ENCODE peak calls at places on chromosomes 3 and 15, in seven cellular contexts. One of them, this sample, is unnamed.

GRCh38 chr3:4741404-4742307 is 237.6 kb upstream of the BHLHE40 start:
- DNase-seq in left ventricle myocardium inferior: no peak
- DNase-seq in Peyer's patch: no peak
- DNase-seq in GM23338: no peak
- DNase-seq in tibial artery: peak
- DNase-seq in ovary: peak
- DNase-seq in HCT116: peak
- DNase-seq in this sample: no peak

GRCh38 chr3:9201278-9201677 is 48.2 kb downstream of the SRGAP3 start:
- DNase-seq in left ventricle myocardium inferior: no peak
- DNase-seq in Peyer's patch: no peak
- DNase-seq in GM23338: no peak
- DNase-seq in tibial artery: no peak
- DNase-seq in ovary: no peak
- DNase-seq in HCT116: no peak
- DNase-seq in this sample: no peak

GRCh38 chr3:64345351-64345750 is 120.1 kb upstream of the PRICKLE2 start:
- DNase-seq in left ventricle myocardium inferior: no peak
- DNase-seq in Peyer's patch: no peak
- DNase-seq in GM23338: no peak
- DNase-seq in tibial artery: no peak
- DNase-seq in ovary: peak
- DNase-seq in HCT116: no peak
- DNase-seq in this sample: no peak

GRCh38 chr3:171212648-171213047 is 186.1 kb upstream of the SLC2A2 start:
- DNase-seq in left ventricle myocardium inferior: no peak
- DNase-seq in Peyer's patch: no peak
- DNase-seq in GM23338: no peak
- DNase-seq in tibial artery: no peak
- DNase-seq in ovary: no peak
- DNase-seq in HCT116: no peak
- DNase-seq in this sample: no peak

GRCh38 chr3:18225709-18226108 is 199.4 kb downstream of the SATB1 start:
- DNase-seq in left ventricle myocardium inferior: no peak
- DNase-seq in Peyer's patch: no peak
- DNase-seq in GM23338: no peak
- DNase-seq in tibial artery: no peak
- DNase-seq in ovary: no peak
- DNase-seq in HCT116: no peak
- DNase-seq in this sample: no peak

GRCh38 chr15:57158997-57159668 is 217.2 kb upstream of the CGNL1 start:
- DNase-seq in left ventricle myocardium inferior: no peak
- DNase-seq in Peyer's patch: no peak
- DNase-seq in GM23338: no peak
- DNase-seq in tibial artery: no peak
- DNase-seq in ovary: no peak
- DNase-seq in HCT116: no peak
- DNase-seq in this sample: no peak

GRCh38 chr3:16449369-16449768 is 64.1 kb downstream of the RFTN1 start:
- DNase-seq in left ventricle myocardium inferior: no peak
- DNase-seq in Peyer's patch: no peak
- DNase-seq in GM23338: no peak
- DNase-seq in tibial artery: no peak
- DNase-seq in ovary: no peak
- DNase-seq in HCT116: no peak
- DNase-seq in this sample: no peak

GRCh38 chr3:182259579-182259978 is 533.7 kb upstream of the ATP11B start:
- DNase-seq in left ventricle myocardium inferior: peak
- DNase-seq in Peyer's patch: no peak
- DNase-seq in GM23338: peak
- DNase-seq in tibial artery: no peak
- DNase-seq in ovary: peak
- DNase-seq in HCT116: no peak
- DNase-seq in this sample: no peak

GRCh38 chr3:160003520-160004128 is 15.0 kb downstream of the IL12A start:
- DNase-seq in left ventricle myocardium inferior: peak
- DNase-seq in Peyer's patch: peak
- DNase-seq in GM23338: peak
- DNase-seq in tibial artery: no peak
- DNase-seq in ovary: no peak
- DNase-seq in HCT116: peak
- DNase-seq in this sample: no peak

GRCh38 chr3:36196058-36196457 is 184.2 kb upstream of the STAC start:
- DNase-seq in left ventricle myocardium inferior: no peak
- DNase-seq in Peyer's patch: no peak
- DNase-seq in GM23338: no peak
- DNase-seq in tibial artery: no peak
- DNase-seq in ovary: no peak
- DNase-seq in HCT116: no peak
- DNase-seq in this sample: no peak

GRCh38 chr15:93072011-93072410 is 17.0 kb downstream of the RGMA start:
- DNase-seq in left ventricle myocardium inferior: no peak
- DNase-seq in Peyer's patch: no peak
- DNase-seq in GM23338: peak
- DNase-seq in tibial artery: peak
- DNase-seq in ovary: no peak
- DNase-seq in HCT116: no peak
- DNase-seq in this sample: no peak

GRCh38 chr3:102181202-102181920 is 253.5 kb upstream of the ZPLD1 start:
- DNase-seq in left ventricle myocardium inferior: no peak
- DNase-seq in Peyer's patch: no peak
- DNase-seq in GM23338: peak
- DNase-seq in tibial artery: no peak
- DNase-seq in ovary: no peak
- DNase-seq in HCT116: no peak
- DNase-seq in this sample: no peak

GRCh38 chr3:38722760-38723568 is 73.5 kb upstream of the SCN5A start:
- DNase-seq in left ventricle myocardium inferior: no peak
- DNase-seq in Peyer's patch: no peak
- DNase-seq in GM23338: no peak
- DNase-seq in tibial artery: no peak
- DNase-seq in ovary: no peak
- DNase-seq in HCT116: no peak
- DNase-seq in this sample: no peak

GRCh38 chr15:100968043-100968966 is 49.1 kb downstream of the LRRK1 start:
- DNase-seq in left ventricle myocardium inferior: no peak
- DNase-seq in Peyer's patch: no peak
- DNase-seq in GM23338: no peak
- DNase-seq in tibial artery: no peak
- DNase-seq in ovary: no peak
- DNase-seq in HCT116: no peak
- DNase-seq in this sample: no peak

GRCh38 chr3:161471211-161471610 is 25.4 kb upstream of the OTOL1 start:
- DNase-seq in left ventricle myocardium inferior: no peak
- DNase-seq in Peyer's patch: no peak
- DNase-seq in GM23338: no peak
- DNase-seq in tibial artery: no peak
- DNase-seq in ovary: no peak
- DNase-seq in HCT116: no peak
- DNase-seq in this sample: no peak

GRCh38 chr15:101348643-101349496 is 53.8 kb upstream of the SNRPA1 start:
- DNase-seq in left ventricle myocardium inferior: no peak
- DNase-seq in Peyer's patch: no peak
- DNase-seq in GM23338: no peak
- DNase-seq in tibial artery: no peak
- DNase-seq in ovary: no peak
- DNase-seq in HCT116: no peak
- DNase-seq in this sample: no peak

GRCh38 chr15:48989175-48989574 is 25.5 kb upstream of the SHC4 start:
- DNase-seq in left ventricle myocardium inferior: no peak
- DNase-seq in Peyer's patch: no peak
- DNase-seq in GM23338: no peak
- DNase-seq in tibial artery: no peak
- DNase-seq in ovary: no peak
- DNase-seq in HCT116: no peak
- DNase-seq in this sample: no peak

GRCh38 chr3:128346562-128346961 is 120.1 kb downstream of the DNAJB8 start:
- DNase-seq in left ventricle myocardium inferior: no peak
- DNase-seq in Peyer's patch: no peak
- DNase-seq in GM23338: no peak
- DNase-seq in tibial artery: no peak
- DNase-seq in ovary: no peak
- DNase-seq in HCT116: no peak
- DNase-seq in this sample: no peak

GRCh38 chr15:82709081-82709420 is 624 bp downstream of the AP3B2 start:
- DNase-seq in left ventricle myocardium inferior: no peak
- DNase-seq in Peyer's patch: no peak
- DNase-seq in GM23338: peak
- DNase-seq in tibial artery: no peak
- DNase-seq in ovary: no peak
- DNase-seq in HCT116: no peak
- DNase-seq in this sample: no peak

GRCh38 chr15:95880630-95881029 is 449.9 kb upstream of the NR2F2 start:
- DNase-seq in left ventricle myocardium inferior: no peak
- DNase-seq in Peyer's patch: no peak
- DNase-seq in GM23338: no peak
- DNase-seq in tibial artery: no peak
- DNase-seq in ovary: no peak
- DNase-seq in HCT116: no peak
- DNase-seq in this sample: no peak

GRCh38 chr3:187025656-187026320 is 95.5 kb downstream of the ST6GAL1 start:
- DNase-seq in left ventricle myocardium inferior: no peak
- DNase-seq in Peyer's patch: no peak
- DNase-seq in GM23338: no peak
- DNase-seq in tibial artery: no peak
- DNase-seq in ovary: no peak
- DNase-seq in HCT116: no peak
- DNase-seq in this sample: no peak

GRCh38 chr15:92400573-92400972 is 6.9 kb downstream of the ST8SIA2 start:
- DNase-seq in left ventricle myocardium inferior: no peak
- DNase-seq in Peyer's patch: no peak
- DNase-seq in GM23338: no peak
- DNase-seq in tibial artery: no peak
- DNase-seq in ovary: no peak
- DNase-seq in HCT116: no peak
- DNase-seq in this sample: no peak

GRCh38 chr3:131848111-131848510 is 186.7 kb downstream of the CPNE4 start:
- DNase-seq in left ventricle myocardium inferior: no peak
- DNase-seq in Peyer's patch: no peak
- DNase-seq in GM23338: no peak
- DNase-seq in tibial artery: no peak
- DNase-seq in ovary: no peak
- DNase-seq in HCT116: no peak
- DNase-seq in this sample: no peak

GRCh38 chr15:34588046-34588674 is 4.7 kb upstream of the GOLGA8B start:
- DNase-seq in left ventricle myocardium inferior: no peak
- DNase-seq in Peyer's patch: no peak
- DNase-seq in GM23338: peak
- DNase-seq in tibial artery: no peak
- DNase-seq in ovary: peak
- DNase-seq in HCT116: peak
- DNase-seq in this sample: peak

GRCh38 chr3:42376397-42376798 is 34.0 kb downstream of the LYZL4 start:
- DNase-seq in left ventricle myocardium inferior: peak
- DNase-seq in Peyer's patch: no peak
- DNase-seq in GM23338: no peak
- DNase-seq in tibial artery: no peak
- DNase-seq in ovary: no peak
- DNase-seq in HCT116: peak
- DNase-seq in this sample: no peak

GRCh38 chr3:159711560-159712333 is 276.9 kb upstream of the IL12A start:
- DNase-seq in left ventricle myocardium inferior: peak
- DNase-seq in Peyer's patch: no peak
- DNase-seq in GM23338: no peak
- DNase-seq in tibial artery: no peak
- DNase-seq in ovary: no peak
- DNase-seq in HCT116: no peak
- DNase-seq in this sample: no peak

GRCh38 chr3:169871129-169871886 is 1.6 kb upstream of the LRRC31 start:
- DNase-seq in left ventricle myocardium inferior: no peak
- DNase-seq in Peyer's patch: no peak
- DNase-seq in GM23338: no peak
- DNase-seq in tibial artery: no peak
- DNase-seq in ovary: no peak
- DNase-seq in HCT116: no peak
- DNase-seq in this sample: no peak

GRCh38 chr15:29870495-29871151 is 48.4 kb upstream of the TJP1 start:
- DNase-seq in left ventricle myocardium inferior: peak
- DNase-seq in Peyer's patch: no peak
- DNase-seq in GM23338: no peak
- DNase-seq in tibial artery: peak
- DNase-seq in ovary: peak
- DNase-seq in HCT116: no peak
- DNase-seq in this sample: no peak

GRCh38 chr3:5063724-5064123 is 58.4 kb upstream of the ARL8B start:
- DNase-seq in left ventricle myocardium inferior: no peak
- DNase-seq in Peyer's patch: no peak
- DNase-seq in GM23338: no peak
- DNase-seq in tibial artery: no peak
- DNase-seq in ovary: no peak
- DNase-seq in HCT116: no peak
- DNase-seq in this sample: no peak

DNA sequence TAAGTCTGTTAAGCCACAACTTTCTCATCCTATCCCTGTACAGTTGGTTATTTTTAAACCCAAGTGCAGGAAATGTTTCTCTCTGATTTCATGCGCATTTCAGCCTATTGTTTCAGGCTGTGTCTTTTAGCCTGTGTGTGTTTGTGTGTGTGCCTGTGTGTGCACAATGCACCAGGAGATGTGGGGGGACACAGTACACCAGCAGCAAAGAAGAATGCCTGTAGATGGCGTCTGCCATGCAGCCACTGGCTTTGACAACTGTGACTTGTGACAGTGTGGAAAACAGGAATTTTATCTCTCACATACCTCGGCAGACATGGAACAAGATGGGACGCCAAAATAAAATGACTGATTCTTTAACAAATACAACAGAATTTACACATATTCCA is 43.6 kb upstream of the PLXNA1 start:
- DNase-seq in left ventricle myocardium inferior: no peak
- DNase-seq in Peyer's patch: no peak
- DNase-seq in GM23338: peak
- DNase-seq in tibial artery: no peak
- DNase-seq in ovary: no peak
- DNase-seq in HCT116: no peak
- DNase-seq in this sample: no peak
- TF ChIP-seq CTCF in left ventricle myocardium inferior: peak
- TF ChIP-seq CTCF in Peyer's patch: no peak
- TF ChIP-seq CTCF in GM23338: peak
- TF ChIP-seq CTCF in tibial artery: no peak
- TF ChIP-seq CTCF in ovary: no peak
- TF ChIP-seq CTCF in HCT116: peak
- TF ChIP-seq CTCF in this sample: no peak

GRCh38 chr3:58577269-58577821 is at the start of gene FAM107A:
- DNase-seq in left ventricle myocardium inferior: peak
- DNase-seq in Peyer's patch: no peak
- DNase-seq in GM23338: peak
- DNase-seq in tibial artery: peak
- DNase-seq in ovary: peak
- DNase-seq in HCT116: no peak
- DNase-seq in this sample: no peak
- TF ChIP-seq CTCF in left ventricle myocardium inferior: peak
- TF ChIP-seq CTCF in Peyer's patch: no peak
- TF ChIP-seq CTCF in GM23338: peak
- TF ChIP-seq CTCF in tibial artery: peak
- TF ChIP-seq CTCF in ovary: peak
- TF ChIP-seq CTCF in HCT116: peak
- TF ChIP-seq CTCF in this sample: no peak

GRCh38 chr3:121529308-121529707 is 16.5 kb downstream of the POLQ start:
- DNase-seq in left ventricle myocardium inferior: no peak
- DNase-seq in Peyer's patch: no peak
- DNase-seq in GM23338: no peak
- DNase-seq in tibial artery: no peak
- DNase-seq in ovary: no peak
- DNase-seq in HCT116: no peak
- DNase-seq in this sample: no peak
- TF ChIP-seq CTCF in left ventricle myocardium inferior: no peak
- TF ChIP-seq CTCF in Peyer's patch: no peak
- TF ChIP-seq CTCF in GM23338: peak
- TF ChIP-seq CTCF in tibial artery: no peak
- TF ChIP-seq CTCF in ovary: peak
- TF ChIP-seq CTCF in HCT116: peak
- TF ChIP-seq CTCF in this sample: no peak

GRCh38 chr15:27541581-27541980 is 557.5 kb downstream of the OCA2 start:
- DNase-seq in left ventricle myocardium inferior: no peak
- DNase-seq in Peyer's patch: no peak
- DNase-seq in GM23338: no peak
- DNase-seq in tibial artery: no peak
- DNase-seq in ovary: no peak
- DNase-seq in HCT116: no peak
- DNase-seq in this sample: no peak
- TF ChIP-seq CTCF in left ventricle myocardium inferior: no peak
- TF ChIP-seq CTCF in Peyer's patch: no peak
- TF ChIP-seq CTCF in GM23338: no peak
- TF ChIP-seq CTCF in tibial artery: no peak
- TF ChIP-seq CTCF in ovary: no peak
- TF ChIP-seq CTCF in HCT116: no peak
- TF ChIP-seq CTCF in this sample: no peak

This sample was measured in CD8-positive, alpha-beta T cell.